ENCODE peak calls at places on chromosomes 6 and 20, in ten cellular contexts. S, O, G, W, L, Z, M, N, P and I are unnamed samples.

GRCh38 chr6:12119085-12119588 is 107.0 kb downstream of the HIVEP1 start:
- DNase-seq in S (no peak), O (no peak), G (no peak), W (no peak), L (no peak), Z (no peak), M (no peak), N (no peak), P (no peak), I (no peak)

GRCh38 chr20:46261456-46262253 is 46.6 kb downstream of the CDH22 start:
- DNase-seq in S (no peak), O (no peak), G (no peak), W (no peak), L (no peak), Z (no peak), M (no peak), N (no peak), P (no peak), I (no peak)

GRCh38 chr6:65998544-65998943 is 291.5 kb upstream of the EYS start:
- DNase-seq in S (no peak), O (no peak), G (no peak), W (no peak), L (no peak), Z (no peak), M (no peak), N (no peak), P (no peak), I (no peak)

GRCh38 chr6:74626288-74626687 is 579.6 kb downstream of the COL12A1 start:
- DNase-seq in S (no peak), O (no peak), G (no peak), W (no peak), L (no peak), Z (no peak), M (no peak), N (no peak), P (no peak), I (no peak)

GRCh38 chr6:98847767-98848538 is 13.6 kb downstream of the POU3F2 start:
- DNase-seq in S (no peak), O (no peak), G (peak), W (no peak), L (no peak), Z (no peak), M (no peak), N (no peak), P (peak), I (no peak)

GRCh38 chr6:139839506-139840156 is 465.2 kb upstream of the CITED2 start:
- DNase-seq in S (peak), O (peak), G (peak), W (no peak), L (no peak), Z (no peak), M (no peak), N (no peak), P (no peak), I (no peak)

GRCh38 chr6:5277589-5277988 is 16.3 kb downstream of the FARS2 start:
- DNase-seq in S (no peak), O (no peak), G (no peak), W (no peak), L (no peak), Z (no peak), M (no peak), N (no peak), P (no peak), I (no peak)

GRCh38 chr6:33205172-33206026 is 944 bp downstream of the HSD17B8 start:
- DNase-seq in S (no peak), O (no peak), G (no peak), W (no peak), L (no peak), Z (no peak), M (no peak), N (peak), P (no peak), I (peak)

GRCh38 chr6:121450242-121450641 is 14.8 kb downstream of the GJA1 start:
- DNase-seq in S (no peak), O (no peak), G (no peak), W (no peak), L (no peak), Z (no peak), M (no peak), N (no peak), P (no peak), I (no peak)

GRCh38 chr6:33716379-33716778 is 4.9 kb upstream of the UQCC2 start:
- DNase-seq in S (no peak), O (no peak), G (peak), W (no peak), L (peak), Z (no peak), M (no peak), N (no peak), P (no peak), I (peak)

GRCh38 chr6:106046854-106047200 is 39.3 kb upstream of the PRDM1 start:
- DNase-seq in S (no peak), O (no peak), G (no peak), W (no peak), L (no peak), Z (no peak), M (no peak), N (no peak), P (no peak), I (no peak)

GRCh38 chr20:63475209-63475608 is 2.8 kb upstream of the KCNQ2 start:
- DNase-seq in S (no peak), O (no peak), G (no peak), W (no peak), L (no peak), Z (no peak), M (no peak), N (no peak), P (no peak), I (peak)

GRCh38 chr20:58584051-58584824 is 66.8 kb upstream of the STX16 start:
- DNase-seq in S (no peak), O (no peak), G (no peak), W (no peak), L (no peak), Z (no peak), M (no peak), N (no peak), P (no peak), I (no peak)

GRCh38 chr6:57257911-57258541 is 35.9 kb upstream of the RAB23 start:
- DNase-seq in S (no peak), O (no peak), G (no peak), W (peak), L (no peak), Z (no peak), M (no peak), N (no peak), P (no peak), I (no peak)

GRCh38 chr6:35769211-35769610 is 7.2 kb upstream of the CLPSL2 start:
- DNase-seq in S (no peak), O (no peak), G (no peak), W (no peak), L (no peak), Z (no peak), M (no peak), N (no peak), P (no peak), I (no peak)

GRCh38 chr20:645318-646106 is 7.5 kb downstream of the SRXN1 start:
- DNase-seq in S (peak), O (peak), G (peak), W (peak), L (peak), Z (peak), M (peak), N (no peak), P (peak), I (peak)

GRCh38 chr6:27608916-27609883 is 136.3 kb upstream of the ZNF184 start:
- DNase-seq in S (no peak), O (no peak), G (no peak), W (peak), L (no peak), Z (no peak), M (no peak), N (no peak), P (no peak), I (no peak)

GRCh38 chr6:42782689-42783176 is 881 bp downstream of the BICRAL start:
- DNase-seq in S (peak), O (peak), G (peak), W (peak), L (peak), Z (peak), M (peak), N (no peak), P (peak), I (no peak)

GRCh38 chr6:75023634-75024033 is 182.2 kb downstream of the COL12A1 start:
- DNase-seq in S (no peak), O (no peak), G (no peak), W (peak), L (no peak), Z (no peak), M (no peak), N (no peak), P (no peak), I (no peak)

GRCh38 chr6:6885521-6886088 is 222.2 kb upstream of the RREB1 start:
- DNase-seq in S (peak), O (peak), G (peak), W (no peak), L (peak), Z (peak), M (peak), N (no peak), P (no peak), I (no peak)

GRCh38 chr6:110617057-110617456 is 140.6 kb upstream of the SLC22A16 start:
- DNase-seq in S (no peak), O (no peak), G (no peak), W (no peak), L (no peak), Z (no peak), M (no peak), N (no peak), P (no peak), I (no peak)

GRCh38 chr6:39225946-39226437 is 3.3 kb downstream of the KCNK5 start:
- DNase-seq in S (no peak), O (no peak), G (no peak), W (no peak), L (no peak), Z (no peak), M (no peak), N (no peak), P (no peak), I (no peak)

GRCh38 chr20:53692465-53693067 is 98.9 kb upstream of the ZNF217 start:
- DNase-seq in S (peak), O (peak), G (no peak), W (peak), L (peak), Z (no peak), M (peak), N (no peak), P (no peak), I (no peak)

GRCh38 chr6:57283096-57283495 is 34.3 kb upstream of the PRIM2 start:
- DNase-seq in S (no peak), O (no peak), G (no peak), W (no peak), L (no peak), Z (no peak), M (no peak), N (no peak), P (no peak), I (peak)

GRCh38 chr20:49203746-49204145 is 15.5 kb upstream of the DDX27 start:
- DNase-seq in S (no peak), O (no peak), G (no peak), W (no peak), L (no peak), Z (no peak), M (no peak), N (no peak), P (peak), I (no peak)

GRCh38 chr6:166365221-166365620 is 17.5 kb downstream of the MPC1 start:
- DNase-seq in S (no peak), O (peak), G (no peak), W (peak), L (no peak), Z (no peak), M (no peak), N (no peak), P (no peak), I (no peak)

GRCh38 chr6:32621372-32621771 is 15.8 kb upstream of the HLA-DQA1 start:
- DNase-seq in S (no peak), O (no peak), G (no peak), W (no peak), L (no peak), Z (no peak), M (no peak), N (no peak), P (no peak), I (no peak)

GRCh38 chr6:34714663-34715062 is 18.1 kb upstream of the ILRUN start:
- DNase-seq in S (no peak), O (no peak), G (no peak), W (no peak), L (no peak), Z (no peak), M (no peak), N (no peak), P (no peak), I (no peak)

GRCh38 chr6:293185-294174 is 1.2 kb downstream of the DUSP22 start:
- DNase-seq in S (peak), O (peak), G (no peak), W (no peak), L (no peak), Z (no peak), M (peak), N (no peak), P (peak), I (peak)

GRCh38 chr6:119879731-119880130 is 530.2 kb upstream of the MAN1A1 start:
- DNase-seq in S (no peak), O (no peak), G (no peak), W (no peak), L (no peak), Z (no peak), M (no peak), N (no peak), P (no peak), I (no peak)

GRCh38 chr20:44222969-44223368 is 12.4 kb upstream of the OSER1 start:
- DNase-seq in S (no peak), O (no peak), G (no peak), W (no peak), L (no peak), Z (peak), M (no peak), N (no peak), P (no peak), I (no peak)

GRCh38 chr20:63313349-63314014 is 20.5 kb downstream of the COL20A1 start:
- DNase-seq in S (peak), O (no peak), G (peak), W (no peak), L (no peak), Z (no peak), M (no peak), N (no peak), P (no peak), I (no peak)

GRCh38 chr6:7910654-7911344 is at the start of gene TXNDC5:
- DNase-seq in S (peak), O (peak), G (peak), W (peak), L (peak), Z (peak), M (peak), N (no peak), P (peak), I (peak)

GRCh38 chr6:170095273-170095976 is 195.5 kb downstream of the DLL1 start:
- DNase-seq in S (no peak), O (no peak), G (no peak), W (no peak), L (peak), Z (no peak), M (no peak), N (no peak), P (peak), I (no peak)

GRCh38 chr20:14445310-14445709 is 107.9 kb upstream of the FLRT3 start:
- DNase-seq in S (no peak), O (no peak), G (no peak), W (peak), L (no peak), Z (no peak), M (no peak), N (peak), P (no peak), I (peak)

GRCh38 chr6:166824146-166824879 is 132.0 kb downstream of the RNASET2 start:
- DNase-seq in S (no peak), O (no peak), G (no peak), W (no peak), L (no peak), Z (no peak), M (no peak), N (no peak), P (no peak), I (no peak)

GRCh38 chr6:24910331-24910849 is 25.4 kb downstream of the RIPOR2 start:
- DNase-seq in S (no peak), O (peak), G (peak), W (no peak), L (no peak), Z (peak), M (no peak), N (no peak), P (peak), I (no peak)
- TF ChIP-seq CTCF in S (peak), O (no peak), G (no peak), W (no peak), L (no peak), Z (no peak), M (no peak), N (no peak), P (no peak), I (no peak)

DNA sequence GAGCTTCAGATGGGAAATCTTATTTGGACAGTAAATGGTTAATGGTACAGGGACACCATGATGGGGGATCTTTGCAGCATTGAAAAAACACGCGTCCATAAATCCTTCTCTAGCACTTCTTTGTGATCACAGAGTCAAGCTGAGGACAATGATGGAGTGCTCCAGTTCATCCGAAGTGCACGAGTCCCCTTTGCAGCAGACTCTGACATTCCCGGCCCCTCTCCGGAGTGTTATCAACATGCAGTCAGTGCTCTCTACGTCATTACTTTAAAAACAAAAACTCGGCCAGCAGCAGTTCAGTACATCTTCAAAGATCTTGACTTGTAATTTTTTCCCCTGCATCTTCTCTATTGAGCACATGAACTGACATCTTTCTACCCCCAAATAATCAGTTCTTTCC is 185.5 kb upstream of the AKAP12 start:
- DNase-seq in S (no peak), O (peak), G (no peak), W (peak), L (no peak), Z (peak), M (no peak), N (no peak), P (no peak), I (no peak)
- H3K27ac ChIP-seq in S (no peak), O (no peak), G (no peak), W (no peak), L (no peak), Z (peak), M (peak), N (no peak), P (no peak), I (no peak)

GRCh38 chr6:125584468-125584939 is 164.9 kb upstream of the HEY2 start:
- DNase-seq in S (peak), O (peak), G (no peak), W (peak), L (no peak), Z (peak), M (no peak), N (no peak), P (no peak), I (no peak)
- TF ChIP-seq CTCF in S (peak), O (no peak), G (no peak), W (no peak), L (no peak), Z (peak), M (no peak), N (no peak), P (no peak), I (no peak)

GRCh38 chr6:44117397-44118128 is 9.7 kb downstream of the MRPL14 start:
- DNase-seq in S (no peak), O (no peak), G (peak), W (no peak), L (peak), Z (no peak), M (no peak), N (peak), P (no peak), I (peak)

GRCh38 chr6:44113396-44113795 is 13.9 kb downstream of the MRPL14 start:
- DNase-seq in S (no peak), O (no peak), G (no peak), W (no peak), L (no peak), Z (no peak), M (no peak), N (no peak), P (no peak), I (no peak)

GRCh38 chr6:44115866-44116265 is 11.4 kb downstream of the MRPL14 start:
- DNase-seq in S (no peak), O (no peak), G (no peak), W (peak), L (no peak), Z (no peak), M (no peak), N (peak), P (no peak), I (peak)

GRCh38 chr6:44119704-44120262 is 7.5 kb downstream of the MRPL14 start:
- DNase-seq in S (no peak), O (no peak), G (peak), W (no peak), L (no peak), Z (no peak), M (no peak), N (no peak), P (no peak), I (no peak)

GRCh38 chr6:44116643-44117382 is 10.4 kb downstream of the MRPL14 start:
- DNase-seq in S (no peak), O (no peak), G (no peak), W (peak), L (no peak), Z (no peak), M (no peak), N (no peak), P (no peak), I (no peak)
- H3K27ac ChIP-seq in S (peak), O (no peak), G (peak), W (peak), L (no peak), Z (no peak), M (peak), N (peak), P (no peak), I (peak)

GRCh38 chr6:52820198-52820597 is 16.6 kb upstream of the GSTA1 start:
- DNase-seq in S (no peak), O (no peak), G (no peak), W (no peak), L (no peak), Z (no peak), M (no peak), N (no peak), P (no peak), I (no peak)

DNA sequence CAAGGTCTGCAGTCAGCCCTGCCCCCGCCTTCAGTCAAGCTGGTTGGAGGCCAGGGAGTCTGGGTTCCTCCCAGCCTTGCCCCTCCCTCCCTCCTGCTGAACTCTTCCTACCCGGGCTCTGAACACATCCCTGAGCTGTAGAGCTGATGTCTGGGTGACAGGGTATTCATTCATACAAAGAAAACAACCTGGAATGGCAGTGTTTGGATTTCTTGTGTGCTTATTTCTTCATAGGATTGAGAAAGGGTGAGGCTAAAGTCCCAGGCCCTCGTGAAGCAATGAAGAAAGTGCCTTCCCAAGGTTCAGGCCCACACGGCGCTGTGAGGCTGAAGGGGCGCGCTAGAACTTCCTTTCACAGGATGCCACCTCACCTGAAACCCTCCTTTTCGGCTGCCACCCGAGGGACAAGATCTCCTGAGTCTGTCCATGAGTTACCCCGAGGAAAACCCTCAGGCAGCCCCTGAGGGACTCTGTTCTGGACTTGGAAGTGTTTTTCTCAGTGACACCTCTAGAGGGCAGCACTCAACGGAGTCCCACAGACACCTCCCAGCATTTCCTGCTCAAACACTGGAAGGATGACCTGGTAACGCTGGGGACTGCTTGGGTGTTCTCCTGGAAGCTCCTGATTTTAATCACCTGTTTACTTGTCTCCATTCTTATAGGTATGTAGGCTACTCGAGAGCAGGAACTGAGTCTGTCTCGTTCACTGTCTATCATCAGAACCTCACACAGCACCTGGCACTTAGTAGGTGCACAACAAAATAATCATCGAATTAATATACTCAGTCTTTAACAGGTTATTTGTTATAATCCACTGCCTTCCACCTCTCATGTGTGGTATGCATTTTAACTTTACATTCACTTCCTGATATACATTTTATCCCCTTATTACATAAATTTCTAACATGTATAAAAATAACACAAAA is 11.8 kb upstream of the GSTA1 start:
- DNase-seq in S (no peak), O (peak), G (no peak), W (peak), L (peak), Z (no peak), M (peak), N (no peak), P (no peak), I (peak)
- TF ChIP-seq CTCF in S (peak), O (peak), G (peak), W (peak), L (peak), Z (peak), M (peak), N (peak), P (peak), I (peak)

GRCh38 chr20:41030536-41031242 is 2.1 kb downstream of the TOP1 start:
- DNase-seq in S (no peak), O (no peak), G (no peak), W (peak), L (no peak), Z (no peak), M (no peak), N (no peak), P (no peak), I (peak)
- H3K27ac ChIP-seq in S (no peak), O (peak), G (peak), W (no peak), L (no peak), Z (peak), M (peak), N (peak), P (no peak), I (no peak)